ENCODE peak calls at places on chromosomes 16 and 17, in nine cellular contexts. K is cardiac muscle cell; I is IMR-90; A is transverse colon; N is CD8-positive, alpha-beta memory T cell; P is astrocyte; B is uterus; S is keratinocyte; F is colonic mucosa. G is an unnamed sample. For H3K9me3 and H3K4me1, the result is how much of the 10 kb centered on the place peaks cover.

GRCh38 chr17:44922746-44923470 is 7.6 kb upstream of the GFAP start:
- DNase-seq in B (no peak), N (peak), A (peak), S (no peak), P (no peak), I (no peak), F (no peak), K (no peak), G (no peak)

GRCh38 chr17:13671771-13672170 is 70.0 kb upstream of the HS3ST3A1 start:
- DNase-seq in N (no peak), A (no peak), K (no peak), S (no peak), F (no peak), I (no peak), P (peak), B (no peak), G (no peak)

GRCh38 chr17:63500548-63501390 is 22.4 kb upstream of the KCNH6 start:
- DNase-seq in S (no peak), K (no peak), B (no peak), I (no peak), A (no peak), P (no peak), N (no peak), F (no peak), G (no peak)

GRCh38 chr16:49592507-49593422 is 219.2 kb downstream of the C16orf78 start:
- DNase-seq in N (no peak), K (peak), S (no peak), F (no peak), B (no peak), I (peak), A (peak), P (peak), G (peak)

GRCh38 chr16:82470506-82471196 is 156.1 kb upstream of the CDH13 start:
- DNase-seq in B (no peak), F (peak), I (no peak), N (no peak), P (peak), A (peak), S (no peak), K (peak), G (no peak)

GRCh38 chr17:82616021-82616703 is 32.1 kb downstream of the WDR45B start:
- DNase-seq in S (no peak), A (no peak), F (no peak), K (no peak), I (no peak), B (no peak), N (no peak), P (no peak), G (no peak)

GRCh38 chr17:70599198-70599597 is 429.9 kb downstream of the KCNJ2 start:
- DNase-seq in N (no peak), P (no peak), A (no peak), F (no peak), I (no peak), K (no peak), S (no peak), B (no peak), G (no peak)

GRCh38 chr17:54933921-54934320 is 33.3 kb downstream of the TOM1L1 start:
- DNase-seq in B (no peak), P (no peak), N (no peak), F (no peak), I (no peak), S (no peak), A (no peak), K (peak), G (no peak)

GRCh38 chr16:86681440-86681838 is 103.1 kb downstream of the FOXL1 start:
- DNase-seq in F (no peak), P (peak), I (no peak), B (no peak), A (no peak), K (no peak), S (no peak), N (no peak), G (no peak)

GRCh38 chr16:48317614-48318013 is 67.6 kb downstream of the SIAH1 start:
- DNase-seq in B (no peak), A (no peak), F (no peak), S (no peak), I (peak), N (no peak), K (no peak), P (peak), G (no peak)

GRCh38 chr16:86398201-86398600 is 112.1 kb upstream of the FOXF1 start:
- DNase-seq in F (no peak), I (peak), A (no peak), K (no peak), P (peak), B (no peak), S (no peak), N (no peak), G (no peak)

GRCh38 chr17:72560303-72561247 is 439.8 kb downstream of the SOX9 start:
- DNase-seq in F (peak), N (peak), A (peak), I (peak), P (peak), S (no peak), B (no peak), K (peak), G (peak)

GRCh38 chr17:14776791-14777190 is 475.9 kb downstream of the HS3ST3B1 start:
- DNase-seq in I (peak), N (no peak), F (no peak), B (no peak), S (peak), A (no peak), K (no peak), P (no peak), G (no peak)

GRCh38 chr16:89593841-89594240 is 18.3 kb downstream of the CPNE7 start:
- DNase-seq in I (no peak), B (no peak), P (no peak), S (no peak), K (no peak), N (peak), A (no peak), F (no peak), G (no peak)

GRCh38 chr16:79811541-79811940 is 211.0 kb upstream of the MAF start:
- DNase-seq in B (no peak), I (no peak), F (no peak), N (no peak), K (no peak), A (no peak), P (no peak), S (peak), G (no peak)

GRCh38 chr17:46821482-46822387 is 3.2 kb upstream of the WNT3 start:
- DNase-seq in K (no peak), N (no peak), P (no peak), A (no peak), F (no peak), S (no peak), B (no peak), I (no peak), G (no peak)

GRCh38 chr17:58995247-58995940 is 111.3 kb downstream of the TRIM37 start:
- DNase-seq in K (no peak), S (no peak), A (no peak), F (no peak), P (peak), N (no peak), I (peak), B (no peak), G (no peak)

GRCh38 chr17:48630925-48631692 is 5.0 kb upstream of the HOXB9 start:
- DNase-seq in F (peak), K (no peak), P (no peak), B (no peak), I (no peak), N (no peak), S (no peak), A (peak), G (no peak)

GRCh38 chr17:55726440-55726839 is 3.8 kb upstream of the TMEM100 start:
- DNase-seq in N (no peak), F (peak), I (peak), A (peak), B (peak), P (peak), K (no peak), S (peak), G (peak)

GRCh38 chr17:81034168-81034777 is 678 bp upstream of the BAIAP2 start:
- DNase-seq in K (no peak), A (no peak), N (no peak), S (no peak), P (no peak), F (no peak), B (no peak), I (no peak), G (no peak)

GRCh38 chr17:83179811-83180210 is 100.4 kb downstream of the METRNL start:
- DNase-seq in F (no peak), S (no peak), N (no peak), K (no peak), P (no peak), I (no peak), B (no peak), A (no peak), G (no peak)

GRCh38 chr17:75152971-75153853 is 1.1 kb downstream of the JPT1 start:
- DNase-seq in A (peak), I (peak), K (peak), F (peak), P (no peak), S (no peak), N (no peak), B (no peak), G (no peak)

GRCh38 chr17:81519284-81520020 is 6.9 kb upstream of the ACTG1 start:
- DNase-seq in A (peak), B (peak), I (no peak), S (no peak), P (no peak), F (peak), K (peak), N (peak), G (peak)

GRCh38 chr17:63040816-63041215 is 74.8 kb downstream of the TANC2 start:
- DNase-seq in N (no peak), K (no peak), B (no peak), A (no peak), S (no peak), I (no peak), F (no peak), P (no peak), G (no peak)

GRCh38 chr16:13393816-13394215 is 492.4 kb downstream of the SHISA9 start:
- DNase-seq in S (no peak), I (no peak), B (no peak), P (no peak), K (no peak), N (no peak), F (no peak), A (no peak), G (no peak)

GRCh38 chr16:47713225-47713595 is 252.1 kb downstream of the PHKB start:
- DNase-seq in A (no peak), N (no peak), P (peak), S (peak), I (peak), K (no peak), B (no peak), F (no peak), G (no peak)

GRCh38 chr17:40803617-40804082 is 3.9 kb upstream of the KRT28 start:
- DNase-seq in P (peak), A (peak), B (peak), I (peak), F (peak), S (peak), N (peak), K (peak), G (peak)

GRCh38 chr17:32723310-32723955 is 153.5 kb downstream of the MYO1D start:
- DNase-seq in F (no peak), K (no peak), S (no peak), B (no peak), P (no peak), N (no peak), A (no peak), I (peak), G (no peak)

GRCh38 chr17:27612160-27612767 is 18.7 kb upstream of the LGALS9 start:
- DNase-seq in P (no peak), A (no peak), N (no peak), S (no peak), F (no peak), B (no peak), I (peak), K (no peak), G (no peak)

GRCh38 chr16:11060856-11061255 is 116.5 kb downstream of the CLEC16A start:
- DNase-seq in K (no peak), I (no peak), B (no peak), S (no peak), F (no peak), P (no peak), A (no peak), N (no peak), G (no peak)

DNA sequence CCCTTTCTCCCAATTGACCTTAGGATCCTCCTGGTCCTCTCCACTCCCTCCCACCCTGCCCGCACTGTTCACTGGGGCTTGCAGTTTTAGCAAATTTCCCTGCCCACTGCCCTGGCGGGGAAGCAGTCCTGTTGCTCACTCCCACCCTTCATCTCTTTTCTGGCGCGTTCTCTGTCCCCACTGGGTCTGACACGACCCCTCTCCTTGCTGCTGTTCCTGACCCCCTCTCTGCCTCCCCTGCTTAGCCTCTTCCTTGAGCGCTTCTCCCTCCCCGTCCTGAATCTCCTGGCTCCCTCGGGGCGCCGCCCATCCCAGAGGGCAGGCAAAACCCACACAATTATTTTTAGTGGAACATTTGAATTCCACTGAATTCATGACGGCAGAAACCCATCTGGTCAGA is 1796.4 kb downstream of the TP53TG3F start:
- DNase-seq in F (no peak), N (no peak), K (no peak), P (no peak), A (no peak), B (no peak), I (no peak), S (no peak), G (no peak)
- H3K9me3 ChIP-seq in F (under half), N (under half), K (under half), P (under half), A (under half), B (under half), I (under half), S (under half), G (under half)

GRCh38 chr16:57826706-57827625 is 24.7 kb upstream of the KIFC3 start:
- DNase-seq in N (no peak), K (no peak), A (no peak), F (no peak), I (no peak), P (no peak), B (no peak), S (no peak), G (no peak)

GRCh38 chr16:57824880-57825279 is 22.6 kb upstream of the KIFC3 start:
- DNase-seq in N (no peak), A (no peak), I (no peak), P (no peak), S (no peak), F (no peak), K (no peak), B (no peak), G (no peak)

GRCh38 chr16:57823836-57824235 is 21.5 kb upstream of the KIFC3 start:
- DNase-seq in K (no peak), B (no peak), P (no peak), A (no peak), S (no peak), N (no peak), F (no peak), I (no peak), G (no peak)

GRCh38 chr16:57825298-57826039 is 23.2 kb upstream of the KIFC3 start:
- DNase-seq in P (no peak), S (no peak), A (no peak), B (no peak), F (no peak), N (no peak), K (no peak), I (no peak), G (no peak)

DNA sequence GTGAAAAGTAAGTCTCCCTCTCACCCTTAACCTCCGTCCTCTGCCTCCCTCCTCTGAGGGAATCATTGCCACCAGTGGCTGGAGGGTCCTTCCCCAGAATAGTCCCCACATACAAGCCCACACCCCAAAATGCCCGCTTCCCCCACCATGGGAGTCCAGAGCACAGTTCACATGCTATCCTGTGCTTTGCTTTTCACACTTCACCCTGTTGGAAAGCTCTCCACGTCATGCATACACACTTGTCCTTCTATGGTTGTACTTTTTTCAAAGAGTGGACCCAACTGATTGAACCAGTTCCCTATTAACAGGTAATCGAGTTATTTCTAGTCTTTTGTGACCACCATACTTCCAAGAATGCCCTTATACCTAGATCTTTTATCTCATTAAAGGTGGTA is 23.7 kb upstream of the KIFC3 start:
- DNase-seq in F (no peak), S (no peak), I (no peak), K (no peak), B (no peak), P (no peak), N (no peak), A (no peak), G (no peak)
- H3K27ac ChIP-seq in F (no peak), S (no peak), I (no peak), K (no peak), B (no peak), P (no peak), N (no peak), A (no peak), G (no peak)

GRCh38 chr17:50143461-50144176 is 6.9 kb downstream of the PPP1R9B start:
- DNase-seq in S (no peak), I (no peak), N (no peak), F (no peak), K (no peak), P (no peak), B (no peak), A (no peak), G (no peak)

GRCh38 chr17:50139185-50139783 is 9.3 kb upstream of the SAMD14 start:
- DNase-seq in B (no peak), K (no peak), N (peak), F (no peak), I (no peak), S (no peak), A (no peak), P (no peak), G (no peak)

GRCh38 chr17:50139950-50140885 is 10.3 kb upstream of the SAMD14 start:
- DNase-seq in P (peak), I (peak), S (no peak), F (peak), B (peak), N (peak), A (peak), K (peak), G (peak)

GRCh38 chr17:50141026-50141749 is 9.3 kb downstream of the PPP1R9B start:
- DNase-seq in F (no peak), S (no peak), N (peak), B (no peak), K (no peak), P (no peak), A (no peak), I (no peak), G (no peak)

DNA sequence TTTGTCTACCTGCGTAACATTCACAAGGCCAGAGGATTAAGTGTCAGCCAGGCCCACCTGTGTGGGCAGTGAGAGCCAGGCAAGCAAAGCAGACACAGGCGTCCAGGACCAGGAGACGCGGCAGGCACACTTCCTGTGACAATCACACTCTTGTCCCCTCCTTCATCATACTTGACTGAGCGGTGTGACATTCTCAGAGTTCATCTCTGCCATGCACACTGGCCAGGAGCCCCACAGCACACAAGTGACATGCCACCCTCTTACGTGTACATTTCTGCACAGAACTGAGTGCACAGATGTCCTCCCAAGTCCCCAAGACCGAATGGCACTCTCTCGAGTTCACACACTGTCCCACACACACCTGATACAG is 8.7 kb downstream of the PPP1R9B start:
- DNase-seq in K (no peak), F (no peak), N (peak), P (no peak), S (no peak), I (no peak), B (no peak), A (no peak), G (no peak)
- H3K4me1 ChIP-seq in K (under half), F (under half), N (half or more), P (under half), S (under half), I (under half), B (under half), A (under half), G (half or more)

GRCh38 chr16:35631261-35631945 is 2172.0 kb downstream of the TP53TG3F start:
- DNase-seq in I (no peak), A (no peak), B (no peak), S (no peak), N (no peak), P (no peak), K (no peak), F (no peak), G (no peak)
- H3K9me3 ChIP-seq in I (under half), A (under half), B (under half), S (under half), N (under half), P (under half), K (under half), F (under half), G (under half)

GRCh38 chr17:233473-233941 is 52.1 kb upstream of the DOC2B start:
- DNase-seq in A (peak), N (no peak), F (peak), S (no peak), K (no peak), P (no peak), I (no peak), B (peak), G (peak)
- H3K27ac ChIP-seq in A (peak), N (no peak), F (peak), S (no peak), K (no peak), P (no peak), I (no peak), B (peak), G (peak)

DNA sequence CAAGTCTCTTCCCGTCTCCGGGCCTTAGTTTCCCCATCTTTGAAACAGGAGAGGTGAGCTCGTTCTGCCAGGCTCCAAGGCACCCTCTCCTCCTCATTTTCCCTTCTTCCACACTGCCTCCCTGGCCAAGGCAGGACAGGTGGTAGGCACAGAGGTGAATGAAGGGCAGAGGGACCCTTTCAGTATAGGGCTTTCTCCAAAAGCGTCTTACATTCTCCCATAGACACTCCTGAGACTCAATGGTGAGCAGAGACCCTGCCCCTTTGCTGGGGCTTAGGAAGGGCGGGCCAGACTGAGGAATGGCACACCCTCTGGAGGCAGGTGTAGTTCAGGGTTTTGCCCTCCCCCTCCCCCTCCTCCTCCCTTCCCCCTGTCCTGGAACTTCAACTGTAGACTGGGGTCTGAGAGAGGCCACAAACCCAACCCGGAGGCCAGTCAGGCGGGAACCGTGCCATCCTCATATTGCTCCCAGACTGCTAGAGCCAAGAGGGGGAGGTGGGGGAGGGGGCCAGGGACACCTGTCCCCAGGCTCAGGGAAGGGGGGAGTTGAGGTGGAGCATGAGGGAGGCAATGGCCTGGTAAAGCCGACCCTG is 1.9 kb downstream of the PLEKHH3 start:
- DNase-seq in N (no peak), F (no peak), S (no peak), K (no peak), A (peak), I (no peak), B (no peak), P (no peak), G (peak)
- H3K4me1 ChIP-seq in N (half or more), F (under half), S (half or more), K (under half), A (half or more), I (under half), B (under half), P (under half), G (half or more)